ENCODE peak calls at places on chromosomes 4 and X, in eight cellular contexts. O is astrocyte of the spinal cord, D is transverse colon, C is tibial nerve, Y is dorsolateral prefrontal cortex, U is fibroblast of mammary gland, X is cardiac muscle cell, F is Peyer's patch. G is an unnamed sample.

GRCh38 chrX:22760513-22761057 is 239.2 kb upstream of the DDX53 start:
- DNase-seq in O (no peak), D (no peak), C (no peak), Y (no peak), U (no peak), X (no peak), F (no peak), G (no peak)

GRCh38 chr4:131644619-131645018 is 1504.5 kb upstream of the PCDH10 start:
- DNase-seq in O (peak), D (no peak), C (no peak), Y (no peak), U (peak), X (peak), F (no peak), G (no peak)

GRCh38 chr4:155491336-155492131 is 114.8 kb upstream of the MAP9 start:
- DNase-seq in O (peak), D (no peak), C (no peak), Y (no peak), U (no peak), X (no peak), F (no peak), G (no peak)

GRCh38 chrX:143027262-143027661 is 1.5 kb downstream of the SPANXN4 start:
- DNase-seq in O (no peak), D (no peak), C (no peak), Y (no peak), U (no peak), X (no peak), F (no peak), G (no peak)

GRCh38 chr4:103303011-103303410 is 104.9 kb upstream of the CENPE start:
- DNase-seq in O (no peak), D (no peak), C (no peak), Y (no peak), U (no peak), X (no peak), F (no peak), G (no peak)

GRCh38 chrX:47232197-47232802 is 509 bp upstream of the USP11 start:
- DNase-seq in O (no peak), D (no peak), C (no peak), Y (no peak), U (no peak), X (no peak), F (no peak), G (no peak)

GRCh38 chr4:119721878-119722277 is 93.3 kb upstream of the PDE5A start:
- DNase-seq in O (no peak), D (no peak), C (no peak), Y (no peak), U (no peak), X (no peak), F (no peak), G (no peak)

GRCh38 chr4:142480244-142480643 is 365.9 kb downstream of the INPP4B start:
- DNase-seq in O (peak), D (no peak), C (no peak), Y (no peak), U (peak), X (peak), F (no peak), G (no peak)

GRCh38 chr4:122548452-122548851 is 72.4 kb downstream of the IL21 start:
- DNase-seq in O (peak), D (no peak), C (no peak), Y (no peak), U (no peak), X (peak), F (no peak), G (no peak)

DNA sequence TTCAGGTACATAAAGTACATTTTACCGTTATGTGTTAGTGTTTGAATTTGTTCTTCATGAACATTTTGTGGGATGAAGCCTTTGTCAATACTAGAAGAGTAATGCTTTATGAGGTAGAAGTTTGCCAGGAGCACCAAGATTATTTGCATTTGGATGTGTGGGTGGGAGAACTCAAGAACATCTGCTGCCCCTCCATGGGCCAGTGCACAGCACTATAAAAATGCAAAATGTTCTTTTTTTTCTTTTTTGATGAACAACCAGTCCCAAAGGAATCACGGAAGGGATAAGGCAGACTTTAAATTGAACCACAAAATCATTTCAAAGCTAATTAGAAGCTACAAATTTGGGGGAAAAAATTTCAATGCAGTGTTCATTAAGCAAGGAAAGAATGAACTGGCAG is 300.3 kb upstream of the NWD2 start:
- DNase-seq in O (no peak), D (no peak), C (no peak), Y (peak), U (no peak), X (no peak), F (no peak), G (no peak)
- TF ChIP-seq CTCF in O (no peak), D (no peak), C (no peak), Y (no peak), U (no peak), X (no peak), F (no peak), G (no peak)

GRCh38 chr4:182589100-182589499 is 328.1 kb downstream of the DCTD start:
- DNase-seq in O (no peak), D (no peak), C (no peak), Y (no peak), U (no peak), X (no peak), F (no peak), G (no peak)
- H3K4me3 ChIP-seq in O (no peak), D (no peak), C (no peak), Y (no peak), U (no peak), X (no peak), F (no peak), G (no peak)

DNA sequence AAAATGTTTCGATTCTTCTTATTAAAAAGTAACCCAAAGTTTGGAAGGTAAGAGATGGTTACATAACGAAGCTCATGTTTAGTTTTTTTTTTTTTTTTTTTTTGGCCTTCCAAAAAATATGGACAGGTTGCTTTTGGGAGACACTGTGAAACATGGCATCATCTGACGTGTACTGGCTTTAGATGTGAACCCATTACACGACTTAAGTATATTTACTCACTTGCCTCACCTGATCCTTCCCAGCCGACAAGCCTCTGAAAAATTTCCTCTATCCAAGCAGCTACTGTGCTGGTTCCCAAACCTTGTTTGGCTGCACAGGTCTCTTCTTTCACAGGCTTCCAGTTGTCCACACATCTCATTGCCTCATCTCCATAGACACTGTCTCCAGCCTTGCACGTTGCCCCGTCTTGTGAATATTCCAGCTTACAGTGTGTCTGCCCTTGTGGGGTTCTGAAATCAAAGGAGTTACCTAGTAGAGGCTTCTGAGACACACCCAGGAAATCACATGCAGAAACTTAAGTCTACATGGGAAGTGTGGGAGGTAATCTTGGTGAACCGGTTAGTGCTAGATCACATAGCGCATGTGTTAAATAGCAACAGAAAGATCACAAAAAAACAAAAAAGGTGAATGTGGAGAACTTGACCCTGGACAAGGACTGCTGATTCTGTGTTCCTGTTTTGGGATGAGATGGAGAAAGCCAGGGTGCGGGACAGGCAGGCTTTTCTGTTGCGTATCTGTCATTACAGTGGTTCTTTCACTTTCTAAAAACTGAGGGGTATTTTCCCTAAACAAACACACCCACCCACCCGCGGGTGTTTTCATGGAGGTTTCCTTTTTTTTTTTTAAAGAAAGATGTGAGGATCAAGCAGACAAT is 328.6 kb downstream of the ARHGAP10 start:
- DNase-seq in O (no peak), D (no peak), C (no peak), Y (no peak), U (no peak), X (no peak), F (no peak), G (no peak)
- TF ChIP-seq CTCF in O (no peak), D (no peak), C (no peak), Y (no peak), U (no peak), X (no peak), F (no peak), G (no peak)

GRCh38 chr4:43816107-43816506 is 632.5 kb downstream of the KCTD8 start:
- DNase-seq in O (peak), D (no peak), C (no peak), Y (no peak), U (no peak), X (peak), F (no peak), G (no peak)
- H3K4me3 ChIP-seq in O (no peak), D (no peak), C (no peak), Y (no peak), U (no peak), X (no peak), F (no peak), G (no peak)

DNA sequence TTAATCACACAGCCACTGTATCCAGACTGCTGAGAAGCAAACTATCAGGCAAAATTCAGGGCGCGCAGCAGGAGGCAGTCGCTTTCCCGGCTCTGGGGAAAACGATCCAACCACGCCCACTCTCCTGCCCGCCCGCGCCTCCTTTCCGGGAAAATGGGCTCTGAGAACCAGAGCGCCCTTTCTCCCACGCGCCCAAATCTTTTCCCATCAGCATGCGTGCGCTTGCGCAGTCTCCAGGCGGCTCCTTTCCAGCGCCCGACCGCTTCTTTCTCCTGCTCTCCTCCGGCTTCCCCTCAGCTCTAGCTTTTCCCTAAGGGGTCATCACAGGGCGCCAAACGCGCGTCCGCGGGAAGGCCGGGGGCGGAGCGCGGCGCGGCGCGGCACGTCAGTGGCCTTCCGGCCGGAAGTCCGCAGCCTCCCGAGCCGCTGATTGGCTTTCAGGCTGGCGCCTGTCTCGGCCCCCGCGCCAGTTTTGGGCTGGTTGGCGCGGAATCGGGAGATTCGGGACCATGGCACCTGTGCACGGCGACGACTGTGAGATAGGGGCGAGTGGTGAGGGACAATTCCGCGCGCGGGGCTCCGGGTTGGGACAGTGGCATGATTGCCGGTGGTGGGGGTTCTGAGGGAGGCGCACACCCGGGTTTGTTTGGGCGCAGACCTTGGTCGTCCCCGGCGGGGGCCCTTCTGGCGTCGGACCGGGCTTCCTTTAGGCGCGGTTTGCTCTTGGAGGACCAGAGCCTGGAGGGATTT is at the start of gene POLA1:
- DNase-seq in O (peak), D (peak), C (peak), Y (peak), U (peak), X (peak), F (peak), G (peak)
- TF ChIP-seq CTCF in O (no peak), D (no peak), C (peak), Y (peak), U (peak), X (peak), F (no peak), G (peak)

GRCh38 chr4:151310124-151310728 is 15.2 kb downstream of the SH3D19 start:
- DNase-seq in O (no peak), D (no peak), C (no peak), Y (no peak), U (no peak), X (no peak), F (no peak), G (no peak)
- H3K4me3 ChIP-seq in O (no peak), D (no peak), C (no peak), Y (no peak), U (no peak), X (no peak), F (no peak), G (no peak)

GRCh38 chr4:26786916-26787315 is 73.7 kb upstream of the STIM2 start:
- DNase-seq in O (no peak), D (no peak), C (no peak), Y (no peak), U (no peak), X (no peak), F (no peak), G (no peak)

GRCh38 chr4:26785766-26786165 is 74.9 kb upstream of the STIM2 start:
- DNase-seq in O (no peak), D (no peak), C (no peak), Y (no peak), U (no peak), X (no peak), F (no peak), G (no peak)

GRCh38 chr4:26789208-26789607 is 71.4 kb upstream of the STIM2 start:
- DNase-seq in O (no peak), D (no peak), C (no peak), Y (no peak), U (peak), X (no peak), F (no peak), G (no peak)

GRCh38 chr4:26788341-26788733 is 72.3 kb upstream of the STIM2 start:
- DNase-seq in O (no peak), D (no peak), C (no peak), Y (no peak), U (no peak), X (no peak), F (no peak), G (no peak)

GRCh38 chr4:26787461-26788340 is 72.9 kb upstream of the STIM2 start:
- DNase-seq in O (peak), D (peak), C (no peak), Y (no peak), U (peak), X (peak), F (peak), G (no peak)
- TF ChIP-seq CTCF in O (peak), D (peak), C (peak), Y (no peak), U (peak), X (peak), F (peak), G (no peak)

GRCh38 chr4:172844556-172844955 is 324.1 kb upstream of the GALNT7 start:
- DNase-seq in O (no peak), D (no peak), C (no peak), Y (no peak), U (peak), X (no peak), F (no peak), G (no peak)

GRCh38 chr4:172845281-172845680 is 323.3 kb upstream of the GALNT7 start:
- DNase-seq in O (no peak), D (no peak), C (no peak), Y (no peak), U (no peak), X (no peak), F (no peak), G (no peak)

GRCh38 chr4:172838943-172839342 is 329.7 kb upstream of the GALNT7 start:
- DNase-seq in O (no peak), D (no peak), C (no peak), Y (no peak), U (no peak), X (no peak), F (no peak), G (no peak)

GRCh38 chr4:172843273-172843672 is 325.3 kb upstream of the GALNT7 start:
- DNase-seq in O (no peak), D (no peak), C (no peak), Y (no peak), U (no peak), X (no peak), F (no peak), G (no peak)

DNA sequence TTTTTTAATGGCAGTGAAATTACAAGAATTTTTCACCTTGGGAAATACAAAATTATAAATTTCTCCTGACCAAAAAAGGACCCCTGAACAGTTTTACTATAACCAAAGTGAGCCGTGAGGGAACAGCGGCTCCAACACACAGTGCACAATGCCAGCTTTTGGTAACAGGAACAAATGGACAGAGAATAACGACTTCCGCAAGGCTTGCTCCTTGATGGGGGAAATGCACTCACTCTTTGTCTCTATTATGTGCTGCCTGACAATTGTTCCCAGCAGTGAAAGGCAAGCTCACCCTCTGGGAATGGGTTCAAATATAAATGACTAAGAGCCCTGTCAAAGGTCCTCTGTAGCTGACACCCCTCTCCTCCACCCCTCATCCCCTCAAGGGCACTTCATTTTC is 325.9 kb upstream of the GALNT7 start:
- DNase-seq in O (no peak), D (no peak), C (no peak), Y (no peak), U (no peak), X (no peak), F (no peak), G (no peak)
- H3K4me3 ChIP-seq in O (no peak), D (no peak), C (no peak), Y (no peak), U (no peak), X (no peak), F (no peak), G (no peak)

G was measured in AG04449.